ENCODE peak calls at places on chromosomes 5 and 9, in seven cellular contexts. E is mammary epithelial cell, S is astrocyte, L is psoas muscle, Z is tibial artery, F is left lung, K is AG04450. Y is an unnamed sample.

GRCh38 chr9:76810377-76810957 is 46.2 kb downstream of the PCA3 start:
- DNase-seq in S (peak; percentile 39), Z (no peak), K (peak; percentile 38), E (peak; percentile 35), L (no peak), F (no peak), Y (no peak)

GRCh38 chr5:157175071-157175612 is 5.5 kb upstream of the ITK start:
- DNase-seq in F (no peak), L (no peak), Z (no peak), S (no peak), E (no peak), K (no peak), Y (no peak)

GRCh38 chr5:172114875-172115422 is 73.1 kb downstream of the STK10 start:
- DNase-seq in S (no peak), F (peak; percentile 87), K (no peak), E (no peak), L (peak; percentile 67), Z (no peak), Y (peak; percentile 56)

GRCh38 chr9:91992636-91993035 is 42.6 kb upstream of the ROR2 start:
- DNase-seq in L (no peak), F (no peak), Z (no peak), S (no peak), E (no peak), K (peak; percentile 62), Y (no peak)

GRCh38 chr9:127825319-127826051 is 22.8 kb downstream of the FPGS start:
- DNase-seq in K (no peak), S (no peak), F (no peak), E (no peak), L (peak; percentile 83), Z (no peak), Y (peak; percentile 81)

GRCh38 chr5:1404062-1404461 is 41.2 kb downstream of the SLC6A3 start:
- DNase-seq in F (peak; percentile 31), K (no peak), S (no peak), Z (peak; percentile 46), L (peak; percentile 25), E (no peak), Y (no peak)

GRCh38 chr5:179304466-179304865 is 40.8 kb downstream of the ADAMTS2 start:
- DNase-seq in Z (no peak), E (no peak), L (no peak), F (no peak), K (peak; percentile 82), S (peak; percentile 81), Y (no peak)

GRCh38 chr9:93010056-93010455 is 48.4 kb upstream of the SUSD3 start:
- DNase-seq in K (no peak), L (peak; percentile 16), S (no peak), Z (no peak), E (no peak), F (no peak), Y (no peak)

GRCh38 chr5:158970569-158971014 is 129.1 kb downstream of the EBF1 start:
- DNase-seq in Z (no peak), K (no peak), E (peak; percentile 8), F (no peak), S (peak; percentile 14), L (no peak), Y (no peak)

GRCh38 chr5:96572864-96573512 is 89.2 kb upstream of the CAST start:
- DNase-seq in Z (no peak), K (peak; percentile 93), S (peak; percentile 99), F (no peak), E (peak; percentile 97), L (no peak), Y (no peak)

GRCh38 chr9:128098017-128098935 is 29.3 kb downstream of the PTGES2 start:
- DNase-seq in Z (peak; percentile 98), F (peak; percentile 92), S (peak; percentile 98), L (peak; percentile 95), K (peak; percentile 93), E (peak; percentile 98), Y (peak; percentile 95)

GRCh38 chr9:98427491-98427890 is 172.0 kb upstream of the TBC1D2 start:
- DNase-seq in S (peak; percentile 77), L (no peak), F (no peak), Z (no peak), E (no peak), K (no peak), Y (no peak)

DNA sequence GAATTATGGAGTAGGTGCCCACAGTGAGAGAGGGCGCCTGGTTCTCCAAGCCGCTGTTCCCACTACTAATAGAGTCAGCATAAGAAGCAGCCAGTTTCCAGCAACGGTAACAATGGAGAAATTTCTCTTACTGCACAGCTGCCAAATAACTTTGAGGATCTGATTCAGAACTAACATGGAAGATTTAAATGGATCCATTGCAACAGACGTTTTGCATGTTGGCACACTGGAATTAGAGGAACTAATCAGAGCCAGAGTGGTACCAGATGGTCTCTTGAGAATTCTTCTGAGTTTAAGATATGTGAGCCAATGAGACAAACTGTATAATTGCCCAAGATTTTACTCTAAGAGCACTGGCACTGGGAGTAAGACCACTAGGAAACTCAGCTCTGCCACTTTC is 186.5 kb downstream of the EFNA5 start:
- DNase-seq in L (no peak), E (no peak), K (no peak), Z (no peak), F (no peak), S (no peak), Y (no peak)
- H3K4me3 ChIP-seq in L (no peak overlapping the region), E (no peak overlapping the region), K (no peak overlapping the region), Z (no peak overlapping the region), F (no peak overlapping the region), S (no peak overlapping the region), Y (no peak overlapping the region)

GRCh38 chr5:90933298-90933697 is 374.7 kb downstream of the ADGRV1 start:
- DNase-seq in F (no peak), L (no peak), E (no peak), S (no peak), Z (no peak), K (no peak), Y (no peak)

GRCh38 chr5:90934091-90934719 is 375.6 kb downstream of the ADGRV1 start:
- DNase-seq in F (no peak), L (no peak), K (no peak), E (no peak), Z (no peak), S (no peak), Y (no peak)

GRCh38 chr5:90932052-90932699 is 373.6 kb downstream of the ADGRV1 start:
- DNase-seq in S (peak; percentile 15), L (no peak), E (peak; percentile 56), F (no peak), Z (no peak), K (peak; percentile 26), Y (no peak)

GRCh38 chr5:90930062-90930461 is 371.5 kb downstream of the ADGRV1 start:
- DNase-seq in F (no peak), S (no peak), E (no peak), Z (no peak), K (no peak), L (no peak), Y (no peak)

DNA sequence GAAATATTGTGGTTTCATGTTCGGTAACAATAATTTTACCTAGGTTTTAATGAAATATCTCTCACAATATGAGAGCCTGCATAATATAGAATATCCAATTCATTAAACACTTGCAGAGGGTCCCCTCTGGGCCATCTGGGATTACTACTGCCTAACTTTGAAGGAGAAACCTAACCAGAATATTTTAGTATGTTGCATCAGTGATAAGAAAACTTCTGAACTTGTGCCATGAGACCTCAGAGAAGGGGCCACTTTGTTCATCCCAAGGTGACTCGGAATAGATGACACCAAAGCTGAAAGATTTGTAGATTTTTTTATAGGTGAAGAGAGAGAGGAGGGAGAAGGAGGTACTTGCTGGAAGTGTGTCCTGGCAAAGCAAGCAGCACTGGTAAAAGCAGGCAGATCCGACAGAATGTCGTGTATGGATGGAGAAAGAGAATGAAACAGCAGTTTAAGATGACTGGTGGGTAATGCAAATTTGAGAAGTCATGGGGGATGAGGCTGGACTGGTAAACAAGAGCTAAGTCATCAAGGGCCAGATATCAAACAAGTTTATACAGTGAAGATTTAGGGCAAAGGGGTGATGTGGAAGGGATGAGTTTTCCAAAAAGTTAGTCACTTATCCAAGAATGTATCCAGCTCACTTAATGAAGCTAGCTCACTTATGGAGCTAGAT is 372.3 kb downstream of the ADGRV1 start:
- DNase-seq in E (no peak), S (no peak), L (no peak), K (no peak), Z (no peak), F (no peak), Y (no peak)
- H3K27ac ChIP-seq in E (no peak overlapping the region), S (no peak overlapping the region), L (no peak overlapping the region), K (no peak overlapping the region), Z (no peak overlapping the region), F (no peak overlapping the region), Y (no peak overlapping the region)

GRCh38 chr5:175344331-175345200 is 99.4 kb downstream of the DRD1 start:
- DNase-seq in L (no peak), K (no peak), S (peak; percentile 86), F (no peak), E (no peak), Z (no peak), Y (no peak)
- TF ChIP-seq CTCF in L (no peak), K (no peak), S (no peak), F (no peak), E (no peak), Z (no peak), Y (no peak)

GRCh38 chr5:151078490-151079262 is 2.2 kb downstream of the TNIP1 start:
- DNase-seq in S (no peak), F (no peak), K (no peak), L (peak; percentile 54), Z (no peak), E (no peak), Y (no peak)
- H3K4me3 ChIP-seq in S (no peak overlapping the region), F (peak overlapping the region; percentile 94), K (no peak overlapping the region), L (peak overlapping the region; percentile 98), Z (no peak overlapping the region), E (no peak overlapping the region), Y (peak overlapping the region; percentile 89)

GRCh38 chr5:31226651-31227050 is 33.2 kb downstream of the CDH6 start:
- DNase-seq in F (no peak), Z (no peak), S (no peak), E (no peak), K (no peak), L (no peak), Y (no peak)
- H3K27ac ChIP-seq in F (no peak overlapping the region), Z (peak overlapping the region; percentile 73), S (peak overlapping the region; percentile 3), E (no peak overlapping the region), K (no peak overlapping the region), L (peak overlapping the region; percentile 1), Y (no peak overlapping the region)